ENCODE peak calls at places on chromosome 19, in eight cellular contexts. F is A673; A is CD4-positive, CD25-positive, alpha-beta regulatory T cell; I is esophagus squamous epithelium; N is H1; O is psoas muscle; D is HCT116; U is lower lobe of right lung. T is an unnamed sample. For H3K4me1 and H3K9me3, the result is how much of the 10 kb centered on the place peaks cover.

GRCh38 chr19:27750697-27751391 is 1462.1 kb downstream of the UQCRFS1 start:
- DNase-seq in D (no peak), N (no peak), O (no peak), A (no peak), I (no peak), U (no peak), F (no peak), T (no peak)

GRCh38 chr19:896434-896833 is 3.1 kb downstream of the RNU6-9 start:
- DNase-seq in U (no peak), A (no peak), I (no peak), F (no peak), D (no peak), N (no peak), O (no peak), T (no peak)

GRCh38 chr19:4229179-4229931 is at the start of gene EBI3:
- DNase-seq in U (no peak), A (no peak), D (no peak), O (peak), I (no peak), N (no peak), F (peak), T (no peak)

GRCh38 chr19:15378529-15379082 is 981 bp downstream of the AKAP8 start:
- DNase-seq in U (peak), F (peak), I (no peak), A (peak), D (no peak), O (no peak), N (no peak), T (no peak)

GRCh38 chr19:2148482-2149135 is 2.8 kb downstream of the AP3D1 start:
- DNase-seq in N (no peak), A (no peak), O (no peak), D (no peak), U (no peak), F (no peak), I (no peak), T (no peak)

GRCh38 chr19:8610041-8610927 is at the start of gene ADAMTS10:
- DNase-seq in D (no peak), O (peak), I (no peak), N (peak), U (no peak), F (peak), A (peak), T (no peak)

GRCh38 chr19:12880551-12881171 is 588 bp downstream of the DNASE2 start:
- DNase-seq in F (peak), I (no peak), U (peak), A (no peak), O (peak), D (no peak), N (no peak), T (no peak)

GRCh38 chr19:32971012-32971595 is 654 bp downstream of the CEP89 start:
- DNase-seq in O (no peak), D (no peak), F (no peak), U (no peak), A (no peak), I (no peak), N (no peak), T (no peak)

GRCh38 chr19:47239610-47240296 is 8.8 kb upstream of the BBC3 start:
- DNase-seq in O (peak), N (peak), I (no peak), D (no peak), U (peak), A (peak), F (peak), T (no peak)

GRCh38 chr19:29552454-29553280 is 26.9 kb downstream of the VSTM2B start:
- DNase-seq in D (no peak), F (no peak), O (no peak), A (no peak), U (no peak), N (peak), I (no peak), T (no peak)

GRCh38 chr19:39363909-39364457 is 21.8 kb downstream of the SAMD4B start:
- DNase-seq in I (no peak), A (no peak), D (no peak), O (peak), F (peak), N (no peak), U (no peak), T (no peak)

GRCh38 chr19:21519488-21519887 is 14.1 kb downstream of the ZNF429 start:
- DNase-seq in A (no peak), D (no peak), U (no peak), I (no peak), F (no peak), O (no peak), N (no peak), T (no peak)

GRCh38 chr19:35262101-35262761 is 6.5 kb upstream of the USF2 start:
- DNase-seq in N (no peak), F (no peak), A (no peak), O (no peak), I (no peak), U (peak), D (no peak), T (no peak)

GRCh38 chr19:3586124-3586626 is 897 bp downstream of the GIPC3 start:
- DNase-seq in A (peak), N (peak), O (no peak), D (no peak), F (peak), I (no peak), U (no peak), T (no peak)

GRCh38 chr19:50332264-50333038 is 3.3 kb upstream of the KCNC3 start:
- DNase-seq in D (no peak), F (no peak), O (no peak), I (no peak), A (no peak), U (peak), N (peak), T (no peak)

GRCh38 chr19:51514866-51515481 is 13.4 kb upstream of the SIGLEC12 start:
- DNase-seq in U (no peak), A (peak), O (no peak), F (peak), I (no peak), N (no peak), D (peak), T (peak)

GRCh38 chr19:1756705-1757445 is 3.6 kb downstream of the ONECUT3 start:
- DNase-seq in D (no peak), F (no peak), N (no peak), I (no peak), O (no peak), U (no peak), A (no peak), T (no peak)

GRCh38 chr19:3759482-3760254 is 1.8 kb downstream of the APBA3 start:
- DNase-seq in O (no peak), I (no peak), A (no peak), N (no peak), D (no peak), U (no peak), F (no peak), T (no peak)

GRCh38 chr19:35347930-35348298 is 212 bp downstream of the FFAR1 start:
- DNase-seq in O (no peak), D (no peak), U (no peak), F (no peak), N (no peak), A (no peak), I (no peak), T (no peak)

GRCh38 chr19:50899549-50899948 is 11.6 kb downstream of the KLK4 start:
- DNase-seq in O (no peak), D (no peak), N (no peak), I (no peak), U (no peak), A (no peak), F (no peak), T (no peak)

GRCh38 chr19:28242317-28242927 is 970.5 kb downstream of the UQCRFS1 start:
- DNase-seq in O (no peak), U (no peak), F (peak), I (no peak), N (peak), D (no peak), A (no peak), T (peak)

GRCh38 chr19:37981785-37982475 is 74.9 kb downstream of the SIPA1L3 start:
- DNase-seq in F (no peak), D (no peak), I (no peak), N (no peak), U (no peak), O (no peak), A (no peak), T (no peak)
- H3K4me1 ChIP-seq in F (under half), D (half or more), I (under half), N (under half), U (under half), O (under half), A (under half), T (under half)

GRCh38 chr19:17021793-17022590 is 4.6 kb downstream of the CPAMD8 start:
- DNase-seq in O (no peak), N (no peak), I (no peak), F (no peak), U (peak), D (no peak), A (no peak), T (no peak)
- H3K9me3 ChIP-seq in O (under half), N (under half), I (under half), F (under half), U (under half), D (under half), A (under half), T (under half)

GRCh38 chr19:10749435-10750384 is 31.8 kb downstream of the DNM2 start:
- DNase-seq in O (no peak), U (peak), A (no peak), I (no peak), D (no peak), F (no peak), N (no peak), T (no peak)

GRCh38 chr19:10752913-10753285 is 35.0 kb downstream of the DNM2 start:
- DNase-seq in U (no peak), F (no peak), D (no peak), I (no peak), N (no peak), A (no peak), O (no peak), T (no peak)

GRCh38 chr19:10752237-10752912 is 34.5 kb downstream of the DNM2 start:
- DNase-seq in I (no peak), O (no peak), A (no peak), D (no peak), N (no peak), U (no peak), F (no peak), T (no peak)

GRCh38 chr19:10753305-10753704 is 35.4 kb downstream of the DNM2 start:
- DNase-seq in N (no peak), U (no peak), A (no peak), I (no peak), F (no peak), O (no peak), D (no peak), T (no peak)

DNA sequence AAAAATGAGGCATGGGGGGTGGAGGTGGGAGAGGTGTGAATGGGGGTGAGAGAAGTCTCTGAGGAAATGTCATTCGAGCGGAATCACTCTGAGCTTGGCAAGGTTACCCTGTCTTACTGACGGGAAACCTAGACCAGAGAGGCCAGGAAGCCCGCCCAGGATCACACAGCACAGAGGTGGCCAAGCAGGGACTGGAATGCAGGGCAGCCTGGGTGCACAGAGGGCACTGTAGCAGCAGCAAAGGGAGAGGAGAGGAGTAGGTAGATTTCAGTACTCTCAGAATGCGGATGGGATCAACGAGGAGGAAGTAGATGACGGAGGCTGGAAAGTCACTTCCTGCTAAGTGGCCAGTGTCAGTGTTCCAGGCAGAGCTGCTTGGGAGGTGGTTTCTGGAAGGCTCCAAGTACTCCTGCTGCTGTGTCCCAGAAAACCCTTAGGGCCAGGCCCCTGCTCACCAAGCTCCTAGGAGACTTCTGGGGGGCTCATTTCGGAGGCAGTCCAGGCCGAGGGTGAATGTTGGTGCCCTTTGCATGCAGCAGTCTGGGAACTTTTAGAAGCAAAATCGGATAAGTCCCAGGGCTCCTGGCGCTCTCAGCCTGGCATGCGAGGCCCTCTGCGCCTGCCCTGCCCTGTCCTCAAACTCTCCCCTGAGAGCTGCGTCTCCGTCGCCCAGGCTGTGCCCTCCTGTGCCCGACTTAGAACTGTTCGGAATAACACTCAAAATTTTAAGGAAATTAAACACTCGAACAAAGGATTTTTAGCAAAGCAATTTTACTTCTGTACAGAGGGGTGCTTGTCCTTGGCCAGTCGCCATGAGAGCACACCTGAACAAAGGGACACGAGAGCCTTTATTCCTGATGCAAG is 33.5 kb downstream of the DNM2 start:
- DNase-seq in N (no peak), A (no peak), F (no peak), U (peak), D (no peak), O (no peak), I (no peak), T (no peak)
- H3K27ac ChIP-seq in N (no peak), A (no peak), F (no peak), U (peak), D (no peak), O (peak), I (peak), T (no peak)

GRCh38 chr19:48877900-48878218 is 5.6 kb downstream of the PPP1R15A start:
- DNase-seq in U (no peak), O (no peak), A (no peak), F (no peak), I (no peak), D (no peak), N (no peak), T (no peak)
- H3K4me1 ChIP-seq in U (half or more), O (under half), A (under half), F (under half), I (under half), D (under half), N (under half), T (under half)

DNA sequence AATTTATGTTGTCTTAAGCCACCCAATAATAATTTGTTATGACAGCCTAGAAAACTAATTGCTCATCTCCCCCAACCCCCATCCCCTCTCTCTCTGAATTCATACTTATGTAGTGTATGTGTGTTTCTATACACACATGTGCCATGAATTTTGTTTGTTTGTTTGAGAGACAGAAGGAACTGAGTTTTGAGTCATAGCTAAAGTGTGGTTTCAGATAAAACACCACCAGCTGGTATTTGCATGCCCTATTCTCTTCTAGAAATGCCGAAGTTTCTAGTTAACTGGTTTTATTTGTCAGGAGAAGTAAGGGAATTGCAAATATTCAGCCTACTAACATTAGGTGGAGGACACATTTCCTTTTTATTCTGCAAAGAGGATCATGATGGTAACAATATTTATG is 17.4 kb upstream of the LILRA2 start:
- DNase-seq in F (no peak), D (no peak), A (no peak), I (no peak), O (no peak), N (no peak), U (no peak), T (no peak)
- H3K9me3 ChIP-seq in F (under half), D (under half), A (under half), I (under half), O (under half), N (under half), U (under half), T (under half)

GRCh38 chr19:5287066-5287465 is 53.5 kb downstream of the PTPRS start:
- DNase-seq in U (no peak), I (no peak), O (no peak), A (no peak), N (no peak), D (no peak), F (no peak), T (no peak)

GRCh38 chr19:5290336-5291262 is 50.0 kb downstream of the PTPRS start:
- DNase-seq in U (no peak), D (no peak), N (no peak), I (no peak), F (no peak), A (no peak), O (no peak), T (no peak)

GRCh38 chr19:5289060-5289990 is 51.3 kb downstream of the PTPRS start:
- DNase-seq in A (no peak), N (no peak), O (no peak), F (no peak), U (no peak), I (no peak), D (no peak), T (no peak)

GRCh38 chr19:5286465-5287029 is 54.1 kb downstream of the PTPRS start:
- DNase-seq in D (no peak), F (no peak), O (no peak), I (no peak), N (no peak), A (no peak), U (no peak), T (no peak)

GRCh38 chr19:5288347-5288739 is 52.3 kb downstream of the PTPRS start:
- DNase-seq in D (no peak), I (no peak), A (no peak), O (no peak), N (no peak), F (no peak), U (no peak), T (no peak)
- H3K27ac ChIP-seq in D (no peak), I (peak), A (no peak), O (no peak), N (no peak), F (no peak), U (no peak), T (no peak)

T was measured in iPS DF 6.9.